ENCODE peak calls at places on chromosomes 1 and 21, in four cellular contexts. N, B, W and O are unnamed samples. For H3K36me3, the result is how much of the 10 kb centered on the place peaks cover.

GRCh38 chr1:226690460-226690982 is 48.6 kb downstream of the ITPKB start:
- DNase-seq in N (no peak), W (no peak), B (peak), O (peak)

GRCh38 chr1:10402729-10403274 is 3.9 kb downstream of the PGD start:
- DNase-seq in B (peak), W (no peak), N (no peak), O (no peak)

GRCh38 chr1:182392045-182393028 is 747 bp upstream of the GLUL start:
- DNase-seq in B (no peak), N (peak), W (no peak), O (no peak)

GRCh38 chr1:61639937-61640336 is 85.0 kb downstream of the TM2D1 start:
- DNase-seq in B (no peak), W (no peak), N (no peak), O (no peak)

GRCh38 chr1:225733254-225733653 is 44.4 kb upstream of the SRP9 start:
- DNase-seq in B (no peak), W (no peak), N (no peak), O (no peak)

GRCh38 chr1:8151647-8152046 is 125.5 kb upstream of the ERRFI1 start:
- DNase-seq in W (no peak), B (no peak), N (no peak), O (no peak)

GRCh38 chr21:44950016-44950326 is 10.1 kb downstream of the SLX9 start:
- DNase-seq in B (no peak), N (no peak), W (no peak), O (no peak)

GRCh38 chr21:24045775-24046215 is 1561.5 kb downstream of the MRPL39 start:
- DNase-seq in N (no peak), W (peak), B (no peak), O (no peak)

GRCh38 chr1:101338714-101339430 is 102.1 kb downstream of the S1PR1 start:
- DNase-seq in B (peak), W (no peak), N (no peak), O (no peak)

GRCh38 chr21:44931137-44931500 is 8.7 kb upstream of the SLX9 start:
- DNase-seq in W (peak), B (no peak), N (no peak), O (no peak)

GRCh38 chr1:220918285-220918951 is 39.2 kb downstream of the HLX start:
- DNase-seq in N (no peak), W (no peak), B (no peak), O (no peak)

GRCh38 chr1:114707604-114708003 is 9.0 kb downstream of the NRAS start:
- DNase-seq in W (no peak), N (no peak), B (no peak), O (no peak)

GRCh38 chr1:2312196-2312588 is 79.2 kb downstream of the MORN1 start:
- DNase-seq in W (no peak), B (no peak), N (no peak), O (no peak)

GRCh38 chr1:2314803-2315710 is 76.3 kb downstream of the MORN1 start:
- DNase-seq in B (no peak), N (no peak), W (peak), O (peak)

GRCh38 chr1:2314297-2314802 is 77.0 kb downstream of the MORN1 start:
- DNase-seq in W (peak), N (no peak), B (no peak), O (peak)

GRCh38 chr1:2312589-2313301 is 78.6 kb downstream of the MORN1 start:
- DNase-seq in W (no peak), N (no peak), B (no peak), O (no peak)

GRCh38 chr1:2313651-2314296 is 77.6 kb downstream of the MORN1 start:
- DNase-seq in N (no peak), B (no peak), W (no peak), O (no peak)
- H3K4me3 ChIP-seq in N (no peak), B (peak), W (peak), O (no peak)

DNA sequence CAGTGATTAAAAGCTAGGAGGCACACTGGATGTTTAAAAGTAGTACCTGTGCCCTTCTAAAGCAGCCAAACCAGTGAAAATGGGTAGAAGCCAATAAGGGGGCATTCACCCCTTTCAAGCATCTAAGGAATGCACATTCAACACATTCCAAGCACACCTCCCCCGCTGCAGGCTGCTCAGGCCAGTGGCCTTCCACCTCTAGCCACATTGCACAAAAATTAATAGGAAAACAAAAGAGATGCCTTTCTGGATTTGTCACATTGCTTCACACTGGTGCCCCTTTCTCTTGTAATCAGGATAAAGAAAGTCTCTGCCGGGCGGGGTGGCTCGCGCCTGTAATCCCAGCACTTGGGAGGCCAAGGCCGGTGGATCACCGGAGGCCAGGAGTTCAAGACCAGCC is 834.0 kb downstream of the USP25 start:
- DNase-seq in N (no peak), W (no peak), B (no peak), O (no peak)
- H3K36me3 ChIP-seq in N (under half), W (under half), B (under half), O (under half)

GRCh38 chr1:234722904-234723588 is 113.1 kb upstream of the IRF2BP2 start:
- DNase-seq in W (peak), N (no peak), B (peak), O (peak)
- H3K4me3 ChIP-seq in W (peak), N (no peak), B (no peak), O (peak)

GRCh38 chr21:33914188-33914587 is 1.4 kb downstream of the ATP5PO start:
- DNase-seq in W (no peak), B (peak), N (no peak), O (no peak)
- H3K36me3 ChIP-seq in W (under half), B (under half), N (under half), O (under half)

DNA sequence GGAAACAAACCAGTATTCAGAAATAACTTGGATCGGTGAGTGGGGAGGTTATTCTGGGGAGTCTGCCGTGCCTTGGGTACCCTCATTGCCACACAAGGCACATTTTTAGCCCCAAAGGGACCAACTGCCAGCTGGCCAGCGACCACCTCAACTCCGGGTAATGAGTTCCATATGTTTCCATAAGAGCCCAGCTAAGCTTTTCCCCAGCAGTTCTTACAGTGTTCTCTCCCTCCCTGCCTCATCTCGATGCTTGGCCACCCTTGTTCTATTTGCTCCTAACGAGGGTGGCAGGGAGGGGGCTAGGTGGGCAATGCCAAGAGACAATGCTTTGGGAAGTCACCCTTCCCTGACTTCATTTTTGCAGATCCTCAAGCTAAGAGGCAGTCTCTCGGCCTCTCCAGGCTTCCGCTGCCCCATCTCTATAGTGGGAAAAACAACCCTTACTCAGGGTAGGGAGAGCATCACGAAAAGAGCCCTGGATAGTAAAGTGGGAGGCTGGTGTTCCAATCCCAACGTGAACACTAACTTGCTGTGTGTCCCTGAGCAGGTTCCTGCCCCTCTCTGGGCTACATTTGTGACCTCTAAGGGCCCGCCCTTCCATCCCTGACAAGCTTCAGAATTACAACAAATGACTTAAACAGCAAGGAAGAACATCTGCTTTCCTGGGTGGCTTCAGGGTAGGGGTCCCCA is 6.0 kb downstream of the ID3 start:
- DNase-seq in N (no peak), B (no peak), W (no peak), O (no peak)
- H3K4me3 ChIP-seq in N (no peak), B (no peak), W (peak), O (no peak)

GRCh38 chr1:165635329-165635728 is 4.3 kb downstream of the MGST3 start:
- DNase-seq in B (no peak), W (no peak), N (no peak), O (no peak)
- H3K36me3 ChIP-seq in B (under half), W (under half), N (under half), O (under half)

DNA sequence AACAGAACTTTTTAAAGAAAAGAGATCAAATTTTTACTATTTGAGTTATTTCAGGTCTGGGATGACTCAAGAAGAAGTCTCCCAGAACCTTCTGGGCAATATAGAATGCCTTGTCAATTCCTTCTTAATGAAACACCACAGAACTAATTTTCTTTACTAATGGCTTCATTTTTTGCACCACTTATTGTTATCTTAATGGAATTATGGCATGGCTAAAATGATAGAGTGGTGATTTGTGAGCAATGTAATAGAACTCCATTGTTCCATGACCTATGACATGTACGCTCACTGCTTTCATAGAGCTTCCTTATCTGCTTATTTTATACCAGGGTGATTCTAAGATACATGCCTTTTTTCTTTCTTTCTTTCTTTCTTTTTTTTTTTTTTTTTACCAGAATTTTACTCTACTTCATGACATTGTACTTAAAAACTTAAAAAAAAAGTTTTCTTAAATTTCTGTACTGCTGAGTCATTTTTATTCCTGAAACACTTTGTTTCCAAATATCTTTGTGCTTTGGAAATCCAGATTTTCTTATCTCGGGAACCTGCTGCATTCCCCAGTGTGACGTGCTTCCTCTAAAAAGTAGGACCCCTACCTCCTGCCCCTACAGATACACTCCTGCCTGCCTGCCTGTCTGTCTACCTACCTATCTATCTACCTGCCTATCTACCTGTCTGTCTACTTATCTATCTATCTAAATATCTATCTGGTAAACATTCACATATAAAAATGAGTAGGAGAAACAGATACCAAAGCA is 284.9 kb downstream of the PBX1 start:
- DNase-seq in N (no peak), B (no peak), W (no peak), O (no peak)
- H3K4me3 ChIP-seq in N (no peak), B (no peak), W (no peak), O (no peak)

GRCh38 chr1:31362032-31362431 is 10.8 kb downstream of the FABP3 start:
- DNase-seq in N (no peak), B (no peak), W (no peak), O (no peak)
- H3K36me3 ChIP-seq in N (under half), B (under half), W (under half), O (under half)

GRCh38 chr1:171150156-171150555 is 34.9 kb upstream of the FMO2 start:
- DNase-seq in W (no peak), N (no peak), B (peak), O (no peak)
- H3K4me3 ChIP-seq in W (no peak), N (no peak), B (no peak), O (no peak)

GRCh38 chr21:37155216-37155615 is 82.2 kb downstream of the TTC3 start:
- DNase-seq in W (no peak), B (no peak), N (no peak), O (no peak)
- H3K36me3 ChIP-seq in W (under half), B (under half), N (under half), O (half or more)